ENCODE peak calls at places on chromosomes 11 and 22, in nine cellular contexts. I is NCI-H345; O is ureter; X is IMR-90; F is activated CD4-positive, alpha-beta T cell treated with anti-CD3 and anti-CD28 coated beads for 24 hours; D is Calu3; J is activated naive CD4-positive, alpha-beta T cell; Y is NAMALWA; A is H54. W is an unnamed sample.
A peak's percentile ranks its signal among the peaks of the same experiment; 100 is the strongest.

GRCh38 chr11:70130636-70131035 is 52.5 kb downstream of the ANO1 start:
- DNase-seq in I (no peak), O (no peak), X (no peak), F (no peak), D (no peak), J (no peak), Y (no peak), A (no peak), W (no peak)

GRCh38 chr11:79167510-79168188 is 273.2 kb downstream of the TENM4 start:
- DNase-seq in I (no peak), O (no peak), X (peak; percentile 37), F (no peak), D (no peak), J (no peak), Y (no peak), A (no peak), W (no peak)

GRCh38 chr11:45885274-45885920 is at the start of gene MAPK8IP1:
- DNase-seq in I (peak; percentile 73), O (no peak), X (no peak), F (peak; percentile 29), D (peak; percentile 58), J (no peak), Y (peak; percentile 65), A (no peak), W (peak; percentile 35)

GRCh38 chr11:127644366-127644765 is 643.8 kb upstream of the KIRREL3 start:
- DNase-seq in I (no peak), O (no peak), X (no peak), F (no peak), D (no peak), J (no peak), Y (no peak), A (no peak), W (no peak)

GRCh38 chr22:30314918-30315317 is 11.8 kb downstream of the TBC1D10A start:
- DNase-seq in I (no peak), O (no peak), X (peak; percentile 67), F (no peak), D (no peak), J (no peak), Y (no peak), A (no peak), W (no peak)

GRCh38 chr11:113855803-113856202 is 19.6 kb downstream of the USP28 start:
- DNase-seq in I (no peak), O (no peak), X (no peak), F (no peak), D (no peak), J (no peak), Y (no peak), A (no peak), W (no peak)

GRCh38 chr11:108734956-108735559 is 70.2 kb downstream of the DDX10 start:
- DNase-seq in I (no peak), O (no peak), X (peak; percentile 19), F (no peak), D (no peak), J (no peak), Y (peak; percentile 66), A (no peak), W (no peak)

GRCh38 chr22:45284705-45285305 is at the start of gene UPK3A:
- DNase-seq in I (no peak), O (no peak), X (no peak), F (peak; percentile 35), D (peak; percentile 93), J (no peak), Y (no peak), A (no peak), W (no peak)

GRCh38 chr11:77252555-77253270 is 48.8 kb downstream of the GDPD4 start:
- DNase-seq in I (no peak), O (no peak), X (no peak), F (no peak), D (no peak), J (no peak), Y (no peak), A (no peak), W (no peak)

GRCh38 chr11:45745065-45745811 is 59.7 kb upstream of the SLC35C1 start:
- DNase-seq in I (no peak), O (peak; percentile 55), X (no peak), F (no peak), D (no peak), J (no peak), Y (no peak), A (no peak), W (no peak)

GRCh38 chr11:111736191-111736590 is 30.0 kb downstream of the PPP2R1B start:
- DNase-seq in I (no peak), O (no peak), X (peak; percentile 80), F (no peak), D (no peak), J (no peak), Y (no peak), A (no peak), W (no peak)

GRCh38 chr11:60910281-60910687 is 3.7 kb upstream of the TMEM109 start:
- DNase-seq in I (no peak), O (no peak), X (no peak), F (no peak), D (no peak), J (no peak), Y (peak; percentile 61), A (no peak), W (no peak)

GRCh38 chr11:44992181-44992582 is 41.5 kb upstream of the TP53I11 start:
- DNase-seq in I (no peak), O (no peak), X (no peak), F (no peak), D (no peak), J (no peak), Y (no peak), A (no peak), W (no peak)

GRCh38 chr22:31346733-31347250 is 646 bp upstream of the PATZ1 start:
- DNase-seq in I (peak; percentile 82), O (peak; percentile 70), X (peak; percentile 33), F (no peak), D (peak; percentile 70), J (peak; percentile 28), Y (peak; percentile 64), A (no peak), W (peak; percentile 19)

GRCh38 chr22:42269407-42270177 is 861 bp downstream of the TCF20 start:
- DNase-seq in I (peak; percentile 34), O (peak; percentile 71), X (no peak), F (peak; percentile 51), D (peak; percentile 84), J (no peak), Y (peak; percentile 68), A (peak; percentile 40), W (peak; percentile 5)

GRCh38 chr11:3147257-3147619 is 17.9 kb downstream of the OSBPL5 start:
- DNase-seq in I (no peak), O (no peak), X (no peak), F (no peak), D (no peak), J (no peak), Y (no peak), A (peak; percentile 35), W (no peak)

GRCh38 chr11:86740628-86741488 is 59.5 kb upstream of the PRSS23 start:
- DNase-seq in I (no peak), O (peak; percentile 76), X (peak; percentile 98), F (no peak), D (peak; percentile 48), J (no peak), Y (no peak), A (no peak), W (peak; percentile 50)

GRCh38 chr11:108871152-108871551 is 206.3 kb downstream of the DDX10 start:
- DNase-seq in I (peak; percentile 4), O (no peak), X (peak; percentile 75), F (no peak), D (peak; percentile 29), J (no peak), Y (peak; percentile 36), A (no peak), W (peak; percentile 16)

GRCh38 chr11:129719037-129719436 is 96.6 kb upstream of the TMEM45B start:
- DNase-seq in I (no peak), O (no peak), X (no peak), F (no peak), D (no peak), J (no peak), Y (no peak), A (no peak), W (no peak)

GRCh38 chr11:352456-353180 is 16.7 kb upstream of the B4GALNT4 start:
- DNase-seq in I (no peak), O (peak; percentile 41), X (no peak), F (no peak), D (no peak), J (no peak), Y (no peak), A (no peak), W (no peak)

GRCh38 chr22:31533391-31533790 is 37.1 kb downstream of the SFI1 start:
- DNase-seq in I (no peak), O (no peak), X (no peak), F (no peak), D (no peak), J (no peak), Y (no peak), A (no peak), W (no peak)

GRCh38 chr11:125166347-125166841 is 1.8 kb downstream of the PKNOX2 start:
- DNase-seq in I (no peak), O (no peak), X (no peak), F (no peak), D (no peak), J (no peak), Y (no peak), A (no peak), W (no peak)

GRCh38 chr22:22343603-22344276 is 99.2 kb downstream of the VPREB1 start:
- DNase-seq in I (no peak), O (no peak), X (no peak), F (no peak), D (no peak), J (no peak), Y (no peak), A (no peak), W (peak; percentile 47)

GRCh38 chr11:69193151-69193550 is 37.4 kb downstream of the SMIM38 start:
- DNase-seq in I (no peak), O (no peak), X (no peak), F (no peak), D (no peak), J (no peak), Y (no peak), A (no peak), W (no peak)

GRCh38 chr11:6828103-6828502 is 17.4 kb upstream of the OR10A5 start:
- DNase-seq in I (peak; percentile 7), O (no peak), X (no peak), F (no peak), D (no peak), J (no peak), Y (no peak), A (no peak), W (no peak)

GRCh38 chr11:31702966-31703365 is 108.2 kb downstream of the PAX6 start:
- DNase-seq in I (peak; percentile 66), O (no peak), X (peak; percentile 67), F (no peak), D (no peak), J (no peak), Y (no peak), A (peak; percentile 14), W (no peak)

GRCh38 chr11:8351223-8351622 is 87.5 kb upstream of the LMO1 start:
- DNase-seq in I (no peak), O (no peak), X (no peak), F (no peak), D (no peak), J (no peak), Y (no peak), A (no peak), W (no peak)

GRCh38 chr11:106241601-106242257 is 164.3 kb downstream of the AASDHPPT start:
- DNase-seq in I (no peak), O (no peak), X (no peak), F (no peak), D (no peak), J (no peak), Y (no peak), A (no peak), W (no peak)

GRCh38 chr22:45642966-45643365 is 28.7 kb upstream of the ATXN10 start:
- DNase-seq in I (no peak), O (no peak), X (no peak), F (no peak), D (no peak), J (no peak), Y (no peak), A (no peak), W (no peak)